ENCODE peak calls at places on chromosome 6, in four cellular contexts. One of them, this sample, is unnamed.

GRCh38 chr6:183668-184067 is 108.6 kb upstream of the DUSP22 start:
- DNase-seq in BJ: no peak
- DNase-seq in neural progenitor cell: no peak
- DNase-seq in lower lobe of right lung: no peak
- DNase-seq in this sample: peak

GRCh38 chr6:66986940-66987339 is 1279.9 kb upstream of the EYS start:
- DNase-seq in neural progenitor cell: no peak
- DNase-seq in BJ: no peak
- DNase-seq in lower lobe of right lung: no peak
- DNase-seq in this sample: no peak

GRCh38 chr6:33812669-33813068 is 8.9 kb upstream of the MLN start:
- DNase-seq in neural progenitor cell: peak
- DNase-seq in lower lobe of right lung: peak
- DNase-seq in BJ: no peak
- DNase-seq in this sample: peak

GRCh38 chr6:6683964-6684363 is 95.4 kb downstream of the LY86 start:
- DNase-seq in BJ: no peak
- DNase-seq in neural progenitor cell: no peak
- DNase-seq in lower lobe of right lung: no peak
- DNase-seq in this sample: no peak

GRCh38 chr6:140858381-140858971 is 1274.2 kb upstream of the GJE1 start:
- DNase-seq in neural progenitor cell: no peak
- DNase-seq in lower lobe of right lung: no peak
- DNase-seq in BJ: no peak
- DNase-seq in this sample: no peak

GRCh38 chr6:155985660-155986138 is 530.1 kb upstream of the NOX3 start:
- DNase-seq in neural progenitor cell: no peak
- DNase-seq in lower lobe of right lung: no peak
- DNase-seq in BJ: no peak
- DNase-seq in this sample: no peak

GRCh38 chr6:4401408-4402367 is 266.3 kb upstream of the ECI2 start:
- DNase-seq in BJ: no peak
- DNase-seq in neural progenitor cell: no peak
- DNase-seq in lower lobe of right lung: no peak
- DNase-seq in this sample: no peak

GRCh38 chr6:165829376-165829775 is 166.3 kb upstream of the PDE10A start:
- DNase-seq in neural progenitor cell: no peak
- DNase-seq in lower lobe of right lung: no peak
- DNase-seq in BJ: no peak
- DNase-seq in this sample: no peak

GRCh38 chr6:167934426-167934864 is 63.0 kb upstream of the KIF25 start:
- DNase-seq in BJ: no peak
- DNase-seq in neural progenitor cell: no peak
- DNase-seq in lower lobe of right lung: no peak
- DNase-seq in this sample: no peak

GRCh38 chr6:41066867-41067304 is 5.3 kb downstream of the OARD1 start:
- DNase-seq in lower lobe of right lung: peak
- DNase-seq in neural progenitor cell: peak
- DNase-seq in BJ: no peak
- DNase-seq in this sample: peak

GRCh38 chr6:8337147-8337546 is 98.2 kb downstream of the SLC35B3 start:
- DNase-seq in neural progenitor cell: no peak
- DNase-seq in BJ: no peak
- DNase-seq in lower lobe of right lung: no peak
- DNase-seq in this sample: no peak

GRCh38 chr6:32079566-32080290 is 29.4 kb downstream of the TNXB start:
- DNase-seq in neural progenitor cell: no peak
- DNase-seq in lower lobe of right lung: no peak
- DNase-seq in BJ: no peak
- DNase-seq in this sample: no peak

GRCh38 chr6:83055366-83055964 is 10.2 kb downstream of the UBE3D start:
- DNase-seq in neural progenitor cell: peak
- DNase-seq in BJ: no peak
- DNase-seq in lower lobe of right lung: no peak
- DNase-seq in this sample: peak

GRCh38 chr6:145562771-145563615 is 172.3 kb downstream of the EPM2A start:
- DNase-seq in lower lobe of right lung: peak
- DNase-seq in BJ: no peak
- DNase-seq in neural progenitor cell: no peak
- DNase-seq in this sample: no peak

GRCh38 chr6:42007286-42007685 is 43.0 kb upstream of the TAF8 start:
- DNase-seq in neural progenitor cell: no peak
- DNase-seq in BJ: no peak
- DNase-seq in lower lobe of right lung: no peak
- DNase-seq in this sample: peak

GRCh38 chr6:161079566-161080262 is 88.1 kb downstream of the MAP3K4 start:
- DNase-seq in neural progenitor cell: no peak
- DNase-seq in lower lobe of right lung: no peak
- DNase-seq in BJ: peak
- DNase-seq in this sample: peak

GRCh38 chr6:30322527-30323501 is 3.9 kb upstream of the TRIM39 start:
- DNase-seq in neural progenitor cell: peak
- DNase-seq in lower lobe of right lung: no peak
- DNase-seq in BJ: peak
- DNase-seq in this sample: peak

GRCh38 chr6:118708055-118708454 is 56.7 kb upstream of the CEP85L start:
- DNase-seq in BJ: no peak
- DNase-seq in neural progenitor cell: no peak
- DNase-seq in lower lobe of right lung: no peak
- DNase-seq in this sample: peak

GRCh38 chr6:22631101-22631500 is 61.7 kb downstream of the HDGFL1 start:
- DNase-seq in neural progenitor cell: peak
- DNase-seq in BJ: no peak
- DNase-seq in lower lobe of right lung: no peak
- DNase-seq in this sample: no peak

GRCh38 chr6:19452495-19452894 is 384.7 kb upstream of the ID4 start:
- DNase-seq in neural progenitor cell: peak
- DNase-seq in lower lobe of right lung: no peak
- DNase-seq in BJ: no peak
- DNase-seq in this sample: no peak

GRCh38 chr6:164106345-164106769 is 691.8 kb downstream of the QKI start:
- DNase-seq in lower lobe of right lung: no peak
- DNase-seq in neural progenitor cell: peak
- DNase-seq in BJ: no peak
- DNase-seq in this sample: peak

GRCh38 chr6:49906511-49906910 is 40.2 kb upstream of the CRISP1 start:
- DNase-seq in BJ: no peak
- DNase-seq in neural progenitor cell: no peak
- DNase-seq in lower lobe of right lung: no peak
- DNase-seq in this sample: no peak

GRCh38 chr6:169092375-169092774 is 161.3 kb downstream of the THBS2 start:
- DNase-seq in lower lobe of right lung: no peak
- DNase-seq in neural progenitor cell: no peak
- DNase-seq in BJ: no peak
- DNase-seq in this sample: no peak

GRCh38 chr6:169723991-169724553 is at the start of gene PHF10:
- DNase-seq in neural progenitor cell: peak
- DNase-seq in lower lobe of right lung: peak
- DNase-seq in BJ: no peak
- DNase-seq in this sample: peak

GRCh38 chr6:86412063-86412462 is 525.3 kb upstream of the HTR1E start:
- DNase-seq in BJ: no peak
- DNase-seq in neural progenitor cell: no peak
- DNase-seq in lower lobe of right lung: no peak
- DNase-seq in this sample: no peak

GRCh38 chr6:145267076-145267867 is 468.0 kb downstream of the EPM2A start:
- DNase-seq in BJ: no peak
- DNase-seq in neural progenitor cell: no peak
- DNase-seq in lower lobe of right lung: no peak
- DNase-seq in this sample: no peak

GRCh38 chr6:52983159-52983848 is 11.8 kb downstream of the GSTA4 start:
- DNase-seq in BJ: no peak
- DNase-seq in neural progenitor cell: no peak
- DNase-seq in lower lobe of right lung: no peak
- DNase-seq in this sample: no peak

GRCh38 chr6:94862116-94862515 is 715.2 kb upstream of the MANEA start:
- DNase-seq in BJ: no peak
- DNase-seq in neural progenitor cell: no peak
- DNase-seq in lower lobe of right lung: no peak
- DNase-seq in this sample: no peak

GRCh38 chr6:15382089-15382488 is 136.2 kb downstream of the JARID2 start:
- DNase-seq in neural progenitor cell: no peak
- DNase-seq in lower lobe of right lung: no peak
- DNase-seq in BJ: no peak
- DNase-seq in this sample: no peak

GRCh38 chr6:37059344-37060194 is 54.1 kb downstream of the FGD2 start:
- DNase-seq in BJ: peak
- DNase-seq in neural progenitor cell: peak
- DNase-seq in lower lobe of right lung: peak
- DNase-seq in this sample: peak

GRCh38 chr6:113318553-113318952 is 538.6 kb upstream of the MARCKS start:
- DNase-seq in BJ: no peak
- DNase-seq in lower lobe of right lung: no peak
- DNase-seq in neural progenitor cell: no peak
- DNase-seq in this sample: no peak

GRCh38 chr6:142856607-142856856 is 88.4 kb downstream of the HIVEP2 start:
- DNase-seq in BJ: no peak
- DNase-seq in neural progenitor cell: no peak
- DNase-seq in lower lobe of right lung: no peak
- DNase-seq in this sample: peak

GRCh38 chr6:15036690-15037245 is 209.1 kb upstream of the JARID2 start:
- DNase-seq in BJ: no peak
- DNase-seq in neural progenitor cell: peak
- DNase-seq in lower lobe of right lung: no peak
- DNase-seq in this sample: no peak

GRCh38 chr6:53731906-53732636 is 62.7 kb upstream of the LRRC1 start:
- DNase-seq in BJ: no peak
- DNase-seq in lower lobe of right lung: no peak
- DNase-seq in neural progenitor cell: no peak
- DNase-seq in this sample: no peak

DNA sequence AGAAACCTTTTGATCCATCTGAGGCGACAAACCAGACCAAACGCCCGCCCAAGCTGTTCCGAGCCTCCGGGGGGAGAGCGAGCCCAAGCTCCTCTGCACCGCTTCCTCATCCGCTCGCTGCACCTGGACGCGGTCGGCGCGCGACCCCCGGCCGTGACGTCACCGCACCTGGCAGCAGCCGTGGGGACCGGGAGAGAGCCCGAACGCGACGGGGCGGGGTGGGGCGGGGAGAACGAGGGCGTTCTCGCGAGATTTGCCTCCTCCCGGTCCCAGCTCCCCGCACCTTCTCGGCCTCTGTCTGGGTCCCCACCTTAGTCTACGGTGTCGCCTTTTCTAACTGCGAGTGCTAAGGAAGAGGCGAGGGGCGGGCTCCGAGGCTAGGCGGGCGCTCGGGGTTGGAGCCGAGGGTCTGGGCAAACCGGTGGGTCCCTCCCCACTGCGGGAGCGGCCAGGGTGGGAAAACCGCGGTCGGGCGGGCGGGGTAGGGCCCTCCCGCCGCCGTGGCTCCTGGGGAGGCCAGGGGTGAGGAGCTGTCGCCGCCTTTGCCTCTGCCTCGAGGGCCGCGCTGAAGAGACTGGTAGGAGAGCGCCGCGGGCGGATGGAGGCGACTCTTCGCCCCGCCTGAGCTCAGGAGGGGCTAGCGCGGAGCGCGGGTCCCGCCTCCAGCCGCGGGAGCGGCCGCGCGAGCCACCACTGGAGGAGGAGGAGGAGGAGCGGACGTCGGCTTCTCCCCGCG is at the start of gene CD2AP:
- DNase-seq in neural progenitor cell: peak
- DNase-seq in BJ: no peak
- DNase-seq in lower lobe of right lung: peak
- DNase-seq in this sample: peak
- TF ChIP-seq CTCF in neural progenitor cell: peak
- TF ChIP-seq CTCF in BJ: peak
- TF ChIP-seq CTCF in lower lobe of right lung: no peak
- TF ChIP-seq CTCF in this sample: no peak

GRCh38 chr6:63066053-63066704 is 145.1 kb upstream of the FKBP1C start:
- DNase-seq in BJ: no peak
- DNase-seq in lower lobe of right lung: no peak
- DNase-seq in neural progenitor cell: no peak
- DNase-seq in this sample: no peak
- TF ChIP-seq CTCF in BJ: no peak
- TF ChIP-seq CTCF in lower lobe of right lung: no peak
- TF ChIP-seq CTCF in neural progenitor cell: peak
- TF ChIP-seq CTCF in this sample: no peak

GRCh38 chr6:138272543-138273305 is 54.4 kb upstream of the PBOV1 start:
- DNase-seq in BJ: no peak
- DNase-seq in neural progenitor cell: no peak
- DNase-seq in lower lobe of right lung: no peak
- DNase-seq in this sample: no peak

GRCh38 chr6:138277835-138278234 is 59.5 kb upstream of the PBOV1 start:
- DNase-seq in lower lobe of right lung: no peak
- DNase-seq in neural progenitor cell: no peak
- DNase-seq in BJ: no peak
- DNase-seq in this sample: no peak

GRCh38 chr6:138275976-138276375 is 57.7 kb upstream of the PBOV1 start:
- DNase-seq in neural progenitor cell: peak
- DNase-seq in lower lobe of right lung: no peak
- DNase-seq in BJ: no peak
- DNase-seq in this sample: no peak

DNA sequence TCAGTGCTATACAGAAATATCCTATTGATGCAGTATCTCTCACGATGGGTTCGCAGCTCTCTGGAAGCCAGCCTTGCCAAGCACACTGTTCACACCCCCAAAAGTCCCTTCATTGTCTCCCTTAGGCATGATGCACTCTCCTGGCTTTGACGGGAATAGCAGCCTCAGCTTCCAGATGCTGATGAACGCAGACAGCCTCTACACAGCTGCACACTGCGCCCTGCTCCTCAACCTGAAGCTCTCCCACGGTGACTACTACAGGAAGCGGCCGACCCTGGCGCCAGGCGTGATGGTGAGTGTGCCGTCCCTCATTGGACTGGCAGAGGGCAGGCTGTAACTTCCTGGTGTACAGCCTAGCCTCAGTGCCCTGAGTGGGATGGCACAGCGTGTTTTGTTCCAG is 60.0 kb upstream of the PBOV1 start:
- DNase-seq in BJ: no peak
- DNase-seq in lower lobe of right lung: no peak
- DNase-seq in neural progenitor cell: peak
- DNase-seq in this sample: no peak
- TF ChIP-seq CTCF in BJ: peak
- TF ChIP-seq CTCF in lower lobe of right lung: no peak
- TF ChIP-seq CTCF in neural progenitor cell: peak
- TF ChIP-seq CTCF in this sample: no peak

DNA sequence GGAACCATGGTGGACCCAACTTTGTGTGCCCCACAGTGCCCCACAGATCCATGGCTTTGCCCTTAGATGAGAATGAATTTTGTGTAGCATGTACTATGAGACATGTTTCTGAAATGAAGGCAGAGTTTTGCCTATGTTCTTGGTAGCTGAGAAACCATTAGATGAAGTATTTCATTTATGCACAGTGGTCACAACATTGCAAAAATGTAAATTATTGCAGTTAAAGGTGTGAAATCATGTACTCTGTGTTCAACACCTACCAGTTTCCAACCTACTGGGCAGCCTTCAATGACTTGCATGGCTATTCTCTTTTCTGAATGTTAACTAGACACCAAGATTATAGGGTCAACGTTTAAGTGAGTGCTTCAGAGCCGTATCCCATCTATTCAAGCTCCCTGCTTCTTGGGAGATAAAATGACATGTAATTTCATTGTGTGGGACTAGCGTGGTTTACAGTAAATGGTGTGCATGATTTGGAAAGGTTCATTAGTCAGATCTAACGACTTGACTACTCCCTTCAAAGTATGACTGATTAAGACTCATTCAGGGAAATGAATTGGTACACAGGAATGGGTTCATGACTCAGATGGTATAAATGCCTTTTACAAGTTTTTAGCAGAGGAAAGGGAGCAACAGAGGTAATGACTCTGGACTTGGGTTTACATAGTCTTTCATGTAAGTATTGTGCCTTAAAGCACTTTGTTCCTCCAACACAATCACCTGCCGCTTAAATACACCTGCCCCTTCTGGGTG is 106.1 kb upstream of the AKIRIN2 start:
- DNase-seq in lower lobe of right lung: no peak
- DNase-seq in neural progenitor cell: no peak
- DNase-seq in BJ: peak
- DNase-seq in this sample: no peak
- TF ChIP-seq CTCF in lower lobe of right lung: no peak
- TF ChIP-seq CTCF in neural progenitor cell: no peak
- TF ChIP-seq CTCF in BJ: no peak
- TF ChIP-seq CTCF in this sample: no peak